ENCODE peak calls at places on chromosomes 16 and 17, in four cellular contexts. E, I, U and M are unnamed samples.

GRCh38 chr16:17273142-17273561 is 197.6 kb downstream of the XYLT1 start:
- DNase-seq in E (no peak), U (peak), I (no peak), M (no peak)

GRCh38 chr16:86668136-86668535 is 89.8 kb downstream of the FOXL1 start:
- DNase-seq in E (no peak), I (peak), U (no peak), M (no peak)

GRCh38 chr17:1521067-1521466 is 4.7 kb upstream of the INPP5K start:
- DNase-seq in I (no peak), E (no peak), U (no peak), M (no peak)

GRCh38 chr17:7173687-7174602 is 5.2 kb downstream of the ASGR1 start:
- DNase-seq in I (no peak), U (peak), E (peak), M (no peak)

GRCh38 chr16:88376053-88376834 is 6.5 kb upstream of the ZNF469 start:
- DNase-seq in U (no peak), I (no peak), E (peak), M (no peak)

GRCh38 chr17:57707892-57708291 is 37.2 kb downstream of the CCDC182 start:
- DNase-seq in I (no peak), E (no peak), U (no peak), M (no peak)

GRCh38 chr17:80476877-80477646 is 655 bp upstream of the NPTX1 start:
- DNase-seq in E (no peak), U (no peak), I (peak), M (no peak)

GRCh38 chr16:57470683-57471082 is 8.2 kb downstream of the POLR2C start:
- DNase-seq in I (no peak), U (no peak), E (peak), M (no peak)

GRCh38 chr16:17070882-17071592 is 399.7 kb downstream of the XYLT1 start:
- DNase-seq in E (peak), I (no peak), U (peak), M (peak)

GRCh38 chr16:27503662-27504061 is 46.1 kb downstream of the GTF3C1 start:
- DNase-seq in U (no peak), E (no peak), I (no peak), M (no peak)

GRCh38 chr17:66925811-66926500 is 38.6 kb upstream of the CACNG4 start:
- DNase-seq in U (no peak), I (no peak), E (no peak), M (no peak)

GRCh38 chr17:28552201-28552999 is at the start of gene UNC119:
- DNase-seq in U (peak), E (peak), I (peak), M (peak)

GRCh38 chr17:20995164-20995872 is 47.5 kb downstream of the USP22 start:
- DNase-seq in E (no peak), I (no peak), U (no peak), M (no peak)

GRCh38 chr16:78503501-78504110 is 404.2 kb downstream of the WWOX start:
- DNase-seq in U (peak), E (no peak), I (peak), M (peak)

GRCh38 chr17:40550608-40551007 is 14.7 kb downstream of the CCR7 start:
- DNase-seq in I (no peak), E (peak), U (peak), M (no peak)

GRCh38 chr16:85227924-85228462 is 115.7 kb upstream of the CIBAR2 start:
- DNase-seq in U (no peak), I (peak), E (no peak), M (no peak)

GRCh38 chr17:21201302-21201602 is 12.7 kb downstream of the TMEM11 start:
- DNase-seq in U (no peak), E (no peak), I (no peak), M (no peak)

GRCh38 chr17:19331134-19331533 is 31.4 kb downstream of the B9D1 start:
- DNase-seq in U (no peak), I (no peak), E (no peak), M (no peak)

GRCh38 chr16:50809561-50809960 is 67.7 kb downstream of the CYLD start:
- DNase-seq in U (no peak), I (no peak), E (no peak), M (no peak)

GRCh38 chr16:85970712-85971220 is 71.8 kb downstream of the IRF8 start:
- DNase-seq in E (no peak), U (no peak), I (no peak), M (no peak)

GRCh38 chr17:74859439-74860228 is at the start of gene GRIN2C:
- DNase-seq in I (peak), U (peak), E (no peak), M (no peak)

GRCh38 chr16:79463839-79464238 is 136.7 kb downstream of the MAF start:
- DNase-seq in U (no peak), I (no peak), E (no peak), M (no peak)

GRCh38 chr16:88063201-88063773 is 112.1 kb downstream of the BANP start:
- DNase-seq in I (no peak), U (no peak), E (peak), M (no peak)

GRCh38 chr17:81959362-81960129 is 1.4 kb downstream of the NOTUM start:
- DNase-seq in I (peak), E (peak), U (peak), M (peak)

GRCh38 chr17:48586355-48586924 is 3.6 kb downstream of the HOXB3 start:
- DNase-seq in I (no peak), U (peak), E (no peak), M (no peak)

GRCh38 chr16:57178793-57179212 is 7.0 kb downstream of the PSME3IP1 start:
- DNase-seq in U (no peak), I (no peak), E (no peak), M (no peak)

GRCh38 chr16:681746-682427 is 1.7 kb downstream of the STUB1 start:
- DNase-seq in U (no peak), E (no peak), I (no peak), M (no peak)

GRCh38 chr17:41377546-41377945 is 4.6 kb downstream of the KRT34 start:
- DNase-seq in E (no peak), I (no peak), U (no peak), M (no peak)

GRCh38 chr17:27618417-27618816 is 12.6 kb upstream of the LGALS9 start:
- DNase-seq in I (no peak), E (no peak), U (no peak), M (no peak)

GRCh38 chr16:49637511-49637910 is 218.4 kb downstream of the ZNF423 start:
- DNase-seq in U (no peak), I (no peak), E (no peak), M (no peak)

GRCh38 chr16:69890891-69891282 is 60.2 kb upstream of the CLEC18A start:
- DNase-seq in I (no peak), E (no peak), U (no peak), M (no peak)

GRCh38 chr16:57612494-57612893 is 15.9 kb upstream of the ADGRG1 start:
- DNase-seq in U (no peak), I (no peak), E (peak), M (no peak)

GRCh38 chr16:9047689-9048301 is 43.6 kb upstream of the HAPSTR1 start:
- DNase-seq in E (peak), I (peak), U (peak), M (peak)

GRCh38 chr16:85369741-85370528 is 243.2 kb upstream of the GSE1 start:
- DNase-seq in U (peak), E (peak), I (peak), M (peak)